ENCODE peak calls at places on chromosome 19, in four cellular contexts. One of them, this sample, is unnamed.

GRCh38 chr19:37943480-37943879 is 36.5 kb downstream of the SIPA1L3 start:
- DNase-seq in activated naive CD4-positive, alpha-beta T cell treated with anti-CD3 and anti-CD28 coated beads, Interleukin-2, amount 10 ng/mL, durations not matched to agents 7 days and 5 days: no peak
- DNase-seq in substantia nigra: no peak
- DNase-seq in activated T-cell treated with anti-CD3 and anti-CD28 coated beads, Interleukin-2, amount 50 U/mL, for 72 hours: no peak
- DNase-seq in this sample: no peak

GRCh38 chr19:17104679-17105078 is 29.1 kb downstream of the MYO9B start:
- DNase-seq in activated naive CD4-positive, alpha-beta T cell treated with anti-CD3 and anti-CD28 coated beads, Interleukin-2, amount 10 ng/mL, durations not matched to agents 7 days and 5 days: no peak
- DNase-seq in activated T-cell treated with anti-CD3 and anti-CD28 coated beads, Interleukin-2, amount 50 U/mL, for 72 hours: no peak
- DNase-seq in substantia nigra: no peak
- DNase-seq in this sample: peak; percentile 59

GRCh38 chr19:7287716-7288115 is 6.5 kb downstream of the INSR start:
- DNase-seq in substantia nigra: no peak
- DNase-seq in activated naive CD4-positive, alpha-beta T cell treated with anti-CD3 and anti-CD28 coated beads, Interleukin-2, amount 10 ng/mL, durations not matched to agents 7 days and 5 days: no peak
- DNase-seq in activated T-cell treated with anti-CD3 and anti-CD28 coated beads, Interleukin-2, amount 50 U/mL, for 72 hours: no peak
- DNase-seq in this sample: no peak

GRCh38 chr19:54573330-54573872 is at the start of gene LILRA2:
- DNase-seq in activated naive CD4-positive, alpha-beta T cell treated with anti-CD3 and anti-CD28 coated beads, Interleukin-2, amount 10 ng/mL, durations not matched to agents 7 days and 5 days: no peak
- DNase-seq in activated T-cell treated with anti-CD3 and anti-CD28 coated beads, Interleukin-2, amount 50 U/mL, for 72 hours: no peak
- DNase-seq in substantia nigra: no peak
- DNase-seq in this sample: peak; percentile 78

GRCh38 chr19:57633832-57634131 is 814 bp downstream of the ZNF211 start:
- DNase-seq in activated naive CD4-positive, alpha-beta T cell treated with anti-CD3 and anti-CD28 coated beads, Interleukin-2, amount 10 ng/mL, durations not matched to agents 7 days and 5 days: no peak
- DNase-seq in substantia nigra: no peak
- DNase-seq in activated T-cell treated with anti-CD3 and anti-CD28 coated beads, Interleukin-2, amount 50 U/mL, for 72 hours: no peak
- DNase-seq in this sample: no peak

GRCh38 chr19:49592486-49593232 is 1.7 kb downstream of the PRR12 start:
- DNase-seq in activated naive CD4-positive, alpha-beta T cell treated with anti-CD3 and anti-CD28 coated beads, Interleukin-2, amount 10 ng/mL, durations not matched to agents 7 days and 5 days: peak; percentile 36
- DNase-seq in substantia nigra: no peak
- DNase-seq in activated T-cell treated with anti-CD3 and anti-CD28 coated beads, Interleukin-2, amount 50 U/mL, for 72 hours: no peak
- DNase-seq in this sample: peak; percentile 47

GRCh38 chr19:46133101-46133627 is 8.7 kb upstream of the IGFL3 start:
- DNase-seq in activated naive CD4-positive, alpha-beta T cell treated with anti-CD3 and anti-CD28 coated beads, Interleukin-2, amount 10 ng/mL, durations not matched to agents 7 days and 5 days: no peak
- DNase-seq in activated T-cell treated with anti-CD3 and anti-CD28 coated beads, Interleukin-2, amount 50 U/mL, for 72 hours: no peak
- DNase-seq in substantia nigra: no peak
- DNase-seq in this sample: no peak

GRCh38 chr19:18128044-18128443 is 24.9 kb upstream of the PIK3R2 start:
- DNase-seq in activated T-cell treated with anti-CD3 and anti-CD28 coated beads, Interleukin-2, amount 50 U/mL, for 72 hours: peak; percentile 23
- DNase-seq in activated naive CD4-positive, alpha-beta T cell treated with anti-CD3 and anti-CD28 coated beads, Interleukin-2, amount 10 ng/mL, durations not matched to agents 7 days and 5 days: no peak
- DNase-seq in substantia nigra: no peak
- DNase-seq in this sample: no peak

GRCh38 chr19:1929051-1929742 is 11.8 kb upstream of the CSNK1G2 start:
- DNase-seq in substantia nigra: peak; percentile 63
- DNase-seq in activated T-cell treated with anti-CD3 and anti-CD28 coated beads, Interleukin-2, amount 50 U/mL, for 72 hours: peak; percentile 88
- DNase-seq in activated naive CD4-positive, alpha-beta T cell treated with anti-CD3 and anti-CD28 coated beads, Interleukin-2, amount 10 ng/mL, durations not matched to agents 7 days and 5 days: peak; percentile 84
- DNase-seq in this sample: peak; percentile 93

GRCh38 chr19:13963603-13964105 is 11.3 kb downstream of the DCAF15 start:
- DNase-seq in activated naive CD4-positive, alpha-beta T cell treated with anti-CD3 and anti-CD28 coated beads, Interleukin-2, amount 10 ng/mL, durations not matched to agents 7 days and 5 days: no peak
- DNase-seq in activated T-cell treated with anti-CD3 and anti-CD28 coated beads, Interleukin-2, amount 50 U/mL, for 72 hours: no peak
- DNase-seq in substantia nigra: no peak
- DNase-seq in this sample: no peak

GRCh38 chr19:41698746-41699230 is 9.6 kb upstream of the CEACAM5 start:
- DNase-seq in activated T-cell treated with anti-CD3 and anti-CD28 coated beads, Interleukin-2, amount 50 U/mL, for 72 hours: no peak
- DNase-seq in activated naive CD4-positive, alpha-beta T cell treated with anti-CD3 and anti-CD28 coated beads, Interleukin-2, amount 10 ng/mL, durations not matched to agents 7 days and 5 days: no peak
- DNase-seq in substantia nigra: no peak
- DNase-seq in this sample: no peak

GRCh38 chr19:10228925-10229324 is 2.2 kb downstream of the S1PR2 start:
- DNase-seq in activated T-cell treated with anti-CD3 and anti-CD28 coated beads, Interleukin-2, amount 50 U/mL, for 72 hours: peak; percentile 40
- DNase-seq in substantia nigra: no peak
- DNase-seq in activated naive CD4-positive, alpha-beta T cell treated with anti-CD3 and anti-CD28 coated beads, Interleukin-2, amount 10 ng/mL, durations not matched to agents 7 days and 5 days: peak; percentile 64
- DNase-seq in this sample: peak; percentile 70

GRCh38 chr19:10270180-10270615 is 722 bp upstream of the ICAM1 start:
- DNase-seq in substantia nigra: peak; percentile 21
- DNase-seq in activated naive CD4-positive, alpha-beta T cell treated with anti-CD3 and anti-CD28 coated beads, Interleukin-2, amount 10 ng/mL, durations not matched to agents 7 days and 5 days: peak; percentile 82
- DNase-seq in activated T-cell treated with anti-CD3 and anti-CD28 coated beads, Interleukin-2, amount 50 U/mL, for 72 hours: peak; percentile 90
- DNase-seq in this sample: peak; percentile 84

GRCh38 chr19:11423804-11424318 is 4.7 kb upstream of the RGL3 start:
- DNase-seq in activated naive CD4-positive, alpha-beta T cell treated with anti-CD3 and anti-CD28 coated beads, Interleukin-2, amount 10 ng/mL, durations not matched to agents 7 days and 5 days: no peak
- DNase-seq in activated T-cell treated with anti-CD3 and anti-CD28 coated beads, Interleukin-2, amount 50 U/mL, for 72 hours: no peak
- DNase-seq in substantia nigra: no peak
- DNase-seq in this sample: peak; percentile 33